ENCODE peak calls at places on chromosome 22, in eight cellular contexts. G is prostate gland; H is RCC 7860; S is Peyer's patch; K is right atrium auricular region; P is HuH-7.5; F is activated T-helper 9 cell treated with anti-CD3 and anti-CD28 coated beads, Interleukin-2, amount 50 U/mL, for 16 hours; E is spleen. Q is an unnamed sample.

GRCh38 chr22:41110968-41111367 is 18.6 kb downstream of the EP300 start:
- DNase-seq in G (no peak), H (no peak), S (no peak), K (no peak), P (no peak), F (no peak), E (no peak), Q (no peak)

GRCh38 chr22:45831394-45831793 is 145.6 kb downstream of the WNT7B start:
- DNase-seq in G (no peak), H (no peak), S (no peak), K (no peak), P (no peak), F (no peak), E (no peak), Q (peak; percentile 4)

GRCh38 chr22:27241430-27242110 is 560.0 kb downstream of the MN1 start:
- DNase-seq in G (no peak), H (peak; percentile 39), S (no peak), K (no peak), P (no peak), F (no peak), E (peak; percentile 83), Q (no peak)

GRCh38 chr22:22948651-22949611 is 61.3 kb downstream of the IGLL5 start:
- DNase-seq in G (no peak), H (no peak), S (no peak), K (peak; percentile 42), P (no peak), F (no peak), E (no peak), Q (no peak)

GRCh38 chr22:35649026-35649553 is 844 bp downstream of the APOL6 start:
- DNase-seq in G (no peak), H (no peak), S (no peak), K (no peak), P (no peak), F (no peak), E (no peak), Q (no peak)

GRCh38 chr22:39176067-39176621 is 23.7 kb upstream of the CBX7 start:
- DNase-seq in G (peak; percentile 68), H (peak; percentile 84), S (peak; percentile 56), K (no peak), P (peak; percentile 56), F (no peak), E (peak; percentile 82), Q (no peak)

GRCh38 chr22:38038426-38038825 is 18.8 kb upstream of the PICK1 start:
- DNase-seq in G (no peak), H (no peak), S (no peak), K (no peak), P (no peak), F (no peak), E (no peak), Q (no peak)

GRCh38 chr22:45210577-45211431 is 29.9 kb downstream of the KIAA0930 start:
- DNase-seq in G (no peak), H (no peak), S (peak; percentile 35), K (no peak), P (no peak), F (no peak), E (peak; percentile 44), Q (no peak)

Q was measured in Panc1.